ENCODE peak calls at places on chromosomes 11 and 22, in four cellular contexts. Z is A549, S is GM12878, X is HepG2. V is an unnamed sample.
A peak's percentile ranks its signal among the peaks of the same experiment; 100 is the strongest.

GRCh38 chr11:94732617-94733292 is 35.4 kb upstream of the AMOTL1 start:
- DNase-seq in X (no peak), Z (no peak), S (no peak), V (no peak)

GRCh38 chr22:16966251-16966650 is 41.8 kb downstream of the GAB4 start:
- DNase-seq in S (no peak), X (no peak), Z (no peak), V (no peak)

GRCh38 chr11:19474954-19475811 is 234.4 kb upstream of the E2F8 start:
- DNase-seq in Z (no peak), S (peak; percentile 76), X (no peak), V (peak; percentile 26)

GRCh38 chr22:20239951-20240773 is 28.0 kb downstream of the RTN4R start:
- DNase-seq in Z (no peak), S (no peak), X (no peak), V (peak; percentile 63)

GRCh38 chr11:70530010-70530409 is 131.7 kb downstream of the CTTN start:
- DNase-seq in X (no peak), Z (no peak), S (no peak), V (no peak)

GRCh38 chr11:65183201-65183891 is 1.6 kb downstream of the CAPN1 start:
- DNase-seq in X (no peak), S (no peak), Z (no peak), V (no peak)

GRCh38 chr22:40030757-40031092 is 36.0 kb downstream of the FAM83F start:
- DNase-seq in Z (no peak), X (no peak), S (no peak), V (no peak)

GRCh38 chr11:87005569-87005921 is 32.2 kb upstream of the TMEM135 start:
- DNase-seq in S (no peak), Z (no peak), X (no peak), V (no peak)

GRCh38 chr11:68106165-68106940 is 14.8 kb downstream of the CHKA start:
- DNase-seq in X (peak; percentile 61), Z (no peak), S (no peak), V (no peak)

GRCh38 chr22:32957093-32957835 is 100.9 kb downstream of the SYN3 start:
- DNase-seq in Z (no peak), X (no peak), S (no peak), V (peak; percentile 66)

GRCh38 chr11:37264060-37264459 is 666.0 kb upstream of the RAG2 start:
- DNase-seq in S (no peak), X (no peak), Z (no peak), V (no peak)

GRCh38 chr11:27933992-27934829 is 173.7 kb downstream of the KIF18A start:
- DNase-seq in S (no peak), X (no peak), Z (peak; percentile 15), V (no peak)

GRCh38 chr11:15941206-15941770 is 415.1 kb downstream of the SOX6 start:
- DNase-seq in S (no peak), Z (no peak), X (no peak), V (peak; percentile 46)

GRCh38 chr11:11408436-11409221 is 55.6 kb upstream of the CSNK2A3 start:
- DNase-seq in Z (no peak), X (no peak), S (no peak), V (no peak)

GRCh38 chr11:10379022-10379421 is 74.1 kb downstream of the ADM start:
- DNase-seq in Z (peak; percentile 22), S (no peak), X (no peak), V (no peak)

GRCh38 chr11:10378362-10378761 is 73.5 kb downstream of the ADM start:
- DNase-seq in X (no peak), S (no peak), Z (no peak), V (no peak)

GRCh38 chr11:10376061-10376460 is 71.2 kb downstream of the ADM start:
- DNase-seq in X (no peak), S (no peak), Z (no peak), V (no peak)

GRCh38 chr11:10375280-10376048 is 70.6 kb downstream of the ADM start:
- DNase-seq in X (no peak), Z (no peak), S (no peak), V (no peak)

DNA sequence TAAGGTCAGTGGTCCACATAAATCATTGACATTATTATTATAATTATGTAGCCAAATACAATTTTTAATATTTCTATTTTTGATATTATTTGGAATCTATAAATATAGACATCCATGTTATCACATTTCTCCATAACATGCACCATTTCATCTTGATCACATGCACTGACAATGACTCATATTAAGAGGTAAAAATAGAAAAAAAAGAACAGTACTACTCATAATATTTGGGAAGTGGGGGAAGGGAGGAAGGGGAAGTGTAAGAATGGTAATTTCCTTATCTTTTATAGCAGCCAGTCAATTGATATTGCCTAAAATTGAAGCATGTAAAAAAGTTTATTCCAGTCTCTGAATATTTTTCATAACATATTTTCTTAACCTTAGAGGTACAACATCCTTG is 72.3 kb downstream of the ADM start:
- DNase-seq in Z (no peak), X (no peak), S (no peak), V (no peak)
- TF ChIP-seq PBX3 in Z (no peak), X (no peak), S (no peak), V (no peak)

GRCh38 chr11:104163100-104164027 is 583 bp downstream of the PDGFD start:
- DNase-seq in X (no peak), S (no peak), Z (peak; percentile 15), V (peak; percentile 25)
- TF ChIP-seq PBX3 in X (no peak), S (no peak), Z (no peak), V (no peak)

GRCh38 chr11:93020248-93021088 is 51.0 kb downstream of the MTNR1B start:
- DNase-seq in X (no peak), S (no peak), Z (peak; percentile 8), V (no peak)
- TF ChIP-seq PBX3 in X (no peak), S (no peak), Z (no peak), V (peak; percentile 83)

GRCh38 chr11:103326070-103326794 is 217.0 kb downstream of the DYNC2H1 start:
- DNase-seq in X (peak; percentile 51), S (peak; percentile 17), Z (peak; percentile 6), V (peak; percentile 45)
- TF ChIP-seq PBX3 in X (no peak), S (no peak), Z (no peak), V (no peak)

GRCh38 chr11:131600591-131600990 is 230.2 kb downstream of the NTM start:
- DNase-seq in Z (no peak), S (no peak), X (no peak), V (no peak)
- TF ChIP-seq PBX3 in Z (no peak), S (no peak), X (no peak), V (no peak)

GRCh38 chr22:49100764-49101163 is 726.9 kb downstream of the BRD1 start:
- DNase-seq in S (no peak), X (no peak), Z (no peak), V (no peak)
- TF ChIP-seq PBX3 in S (no peak), X (no peak), Z (no peak), V (no peak)

GRCh38 chr22:37194750-37195149 is 6.7 kb upstream of the C1QTNF6 start:
- DNase-seq in S (no peak), Z (no peak), X (no peak), V (no peak)

GRCh38 chr22:37198290-37199102 is 10.4 kb upstream of the C1QTNF6 start:
- DNase-seq in Z (peak; percentile 74), S (no peak), X (peak; percentile 80), V (peak; percentile 88)

GRCh38 chr22:37197451-37198289 is 9.6 kb upstream of the C1QTNF6 start:
- DNase-seq in Z (peak; percentile 91), X (peak; percentile 86), S (no peak), V (no peak)

GRCh38 chr22:37195921-37196320 is 7.9 kb upstream of the C1QTNF6 start:
- DNase-seq in S (no peak), X (no peak), Z (no peak), V (no peak)

GRCh38 chr22:37196539-37197450 is 8.7 kb upstream of the C1QTNF6 start:
- DNase-seq in S (no peak), X (peak; percentile 83), Z (peak; percentile 77), V (peak; percentile 73)
- TF ChIP-seq PBX3 in S (no peak), X (no peak), Z (peak; percentile 40), V (no peak)

GRCh38 chr11:2167141-2168045 is 4.2 kb downstream of the TH start:
- DNase-seq in X (no peak), Z (no peak), S (no peak), V (no peak)

GRCh38 chr11:2164081-2164480 is 3.1 kb upstream of the INS start:
- DNase-seq in S (no peak), X (no peak), Z (no peak), V (no peak)

GRCh38 chr11:2166091-2166851 is 5.3 kb upstream of the INS start:
- DNase-seq in S (no peak), Z (no peak), X (no peak), V (no peak)

GRCh38 chr11:2164861-2165555 is 4.0 kb upstream of the INS start:
- DNase-seq in X (no peak), Z (no peak), S (no peak), V (no peak)

DNA sequence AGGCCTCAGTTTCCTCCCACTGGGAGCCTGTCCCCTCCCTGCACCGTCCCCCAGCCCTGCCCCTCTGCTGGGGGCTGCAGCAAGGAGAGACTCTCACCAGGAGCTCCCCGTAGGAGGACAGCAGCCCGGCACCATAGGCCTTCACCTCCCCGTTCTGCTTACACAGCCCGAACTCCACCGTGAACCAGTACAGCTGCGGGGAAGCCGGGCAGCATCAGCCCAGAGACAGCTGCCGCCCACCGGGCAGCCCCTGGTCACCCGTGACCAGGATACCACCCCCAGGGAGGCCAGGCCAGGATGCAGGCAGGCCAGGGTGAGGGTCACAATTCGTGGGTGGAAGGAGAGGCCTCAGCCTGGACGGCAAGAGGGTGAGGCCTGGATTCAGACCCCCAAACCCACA is 4.6 kb upstream of the INS start:
- DNase-seq in Z (no peak), S (no peak), X (no peak), V (no peak)
- TF ChIP-seq PBX3 in Z (no peak), S (no peak), X (no peak), V (no peak)